ENCODE peak calls at places on chromosomes 16 and 17, in five cellular contexts. K, G, D, Z and S are unnamed samples.

GRCh38 chr16:56389554-56389953 is 35.8 kb downstream of the AMFR start:
- DNase-seq in K (no peak), G (peak), D (no peak), Z (no peak), S (no peak)

GRCh38 chr16:11205065-11205699 is 50.8 kb downstream of the SOCS1 start:
- DNase-seq in K (no peak), G (no peak), D (no peak), Z (no peak), S (no peak)

GRCh38 chr16:87713469-87714229 is 52.1 kb downstream of the KLHDC4 start:
- DNase-seq in K (peak), G (no peak), D (no peak), Z (no peak), S (no peak)

GRCh38 chr17:956905-957304 is 22.7 kb downstream of the NXN start:
- DNase-seq in K (no peak), G (no peak), D (no peak), Z (peak), S (no peak)

GRCh38 chr16:9934723-9935508 is 247.3 kb downstream of the GRIN2A start:
- DNase-seq in K (no peak), G (no peak), D (no peak), Z (no peak), S (no peak)

GRCh38 chr17:14197582-14197981 is 39.1 kb downstream of the CDRT15 start:
- DNase-seq in K (no peak), G (no peak), D (peak), Z (no peak), S (no peak)

GRCh38 chr16:82751020-82751419 is 124.3 kb downstream of the CDH13 start:
- DNase-seq in K (no peak), G (no peak), D (no peak), Z (no peak), S (no peak)

GRCh38 chr17:68133370-68134045 is 98.0 kb downstream of the KPNA2 start:
- DNase-seq in K (no peak), G (no peak), D (no peak), Z (no peak), S (no peak)

GRCh38 chr16:88022076-88023042 is 71.1 kb downstream of the BANP start:
- DNase-seq in K (no peak), G (no peak), D (no peak), Z (peak), S (no peak)

GRCh38 chr17:8964801-8965393 is 610 bp downstream of the PIK3R5 start:
- DNase-seq in K (no peak), G (no peak), D (no peak), Z (no peak), S (peak)

GRCh38 chr16:87328846-87329245 is 11.7 kb upstream of the C16orf95 start:
- DNase-seq in K (no peak), G (no peak), D (no peak), Z (no peak), S (no peak)

GRCh38 chr17:40061532-40062038 is 1.2 kb upstream of the THRA start:
- DNase-seq in K (no peak), G (no peak), D (no peak), Z (peak), S (no peak)

GRCh38 chr16:68732068-68732680 is 4.9 kb upstream of the CDH1 start:
- DNase-seq in K (no peak), G (no peak), D (peak), Z (no peak), S (peak)

GRCh38 chr16:12163970-12164369 is 187.4 kb downstream of the SNX29 start:
- DNase-seq in K (no peak), G (no peak), D (no peak), Z (no peak), S (no peak)

GRCh38 chr17:62919388-62919787 is 46.6 kb upstream of the TANC2 start:
- DNase-seq in K (no peak), G (peak), D (no peak), Z (no peak), S (no peak)

GRCh38 chr17:28346199-28346580 is 10.6 kb downstream of the TNFAIP1 start:
- DNase-seq in K (no peak), G (no peak), D (no peak), Z (no peak), S (no peak)

GRCh38 chr16:71645450-71645849 is 19.5 kb downstream of the MARVELD3 start:
- DNase-seq in K (no peak), G (peak), D (no peak), Z (no peak), S (no peak)

GRCh38 chr16:51150894-51151320 is at the start of gene SALL1:
- DNase-seq in K (no peak), G (peak), D (no peak), Z (no peak), S (no peak)

GRCh38 chr16:4603624-4604170 is 11.0 kb downstream of the UBALD1 start:
- DNase-seq in K (no peak), G (no peak), D (no peak), Z (no peak), S (no peak)

GRCh38 chr16:86714166-86714565 is 135.8 kb downstream of the FOXL1 start:
- DNase-seq in K (no peak), G (peak), D (no peak), Z (no peak), S (no peak)

GRCh38 chr16:77353587-77354263 is 81.1 kb downstream of the ADAMTS18 start:
- DNase-seq in K (no peak), G (no peak), D (no peak), Z (peak), S (no peak)

GRCh38 chr16:6571044-6571443 is 761.6 kb upstream of the RBFOX1 start:
- DNase-seq in K (no peak), G (no peak), D (no peak), Z (no peak), S (no peak)